ENCODE peak calls at places on chromosomes 13 and 19, in six cellular contexts. One of them, this sample, is unnamed.

GRCh38 chr19:35037716-35038622 is 3.6 kb upstream of the HPN start:
- DNase-seq in upper lobe of right lung: no peak
- DNase-seq in T-helper 2 cell: no peak
- DNase-seq in hepatic stellate cell: peak; percentile 62
- DNase-seq in gastrocnemius medialis: peak; percentile 92
- DNase-seq in posterior cingulate gyrus: no peak
- DNase-seq in this sample: no peak

GRCh38 chr19:13396256-13397080 is 109.8 kb downstream of the CACNA1A start:
- DNase-seq in hepatic stellate cell: peak; percentile 35
- DNase-seq in posterior cingulate gyrus: peak; percentile 81
- DNase-seq in upper lobe of right lung: no peak
- DNase-seq in T-helper 2 cell: no peak
- DNase-seq in gastrocnemius medialis: no peak
- DNase-seq in this sample: peak; percentile 93

GRCh38 chr13:110396913-110397379 is 89.9 kb downstream of the COL4A2 start:
- DNase-seq in hepatic stellate cell: peak; percentile 71
- DNase-seq in posterior cingulate gyrus: no peak
- DNase-seq in upper lobe of right lung: no peak
- DNase-seq in gastrocnemius medialis: peak; percentile 89
- DNase-seq in T-helper 2 cell: no peak
- DNase-seq in this sample: peak; percentile 100

GRCh38 chr19:46998445-46999142 is 21.0 kb upstream of the NPAS1 start:
- DNase-seq in upper lobe of right lung: no peak
- DNase-seq in gastrocnemius medialis: no peak
- DNase-seq in hepatic stellate cell: no peak
- DNase-seq in posterior cingulate gyrus: peak; percentile 95
- DNase-seq in T-helper 2 cell: no peak
- DNase-seq in this sample: no peak

GRCh38 chr19:1409204-1410005 is 2.0 kb downstream of the DAZAP1 start:
- DNase-seq in gastrocnemius medialis: peak; percentile 44
- DNase-seq in hepatic stellate cell: no peak
- DNase-seq in T-helper 2 cell: no peak
- DNase-seq in posterior cingulate gyrus: peak; percentile 74
- DNase-seq in upper lobe of right lung: peak; percentile 75
- DNase-seq in this sample: no peak

GRCh38 chr19:3112375-3113099 is 18.4 kb downstream of the GNA11 start:
- DNase-seq in hepatic stellate cell: no peak
- DNase-seq in T-helper 2 cell: no peak
- DNase-seq in posterior cingulate gyrus: no peak
- DNase-seq in upper lobe of right lung: no peak
- DNase-seq in gastrocnemius medialis: no peak
- DNase-seq in this sample: no peak

GRCh38 chr13:47897411-47898050 is 103.5 kb downstream of the SUCLA2 start:
- DNase-seq in T-helper 2 cell: no peak
- DNase-seq in posterior cingulate gyrus: peak; percentile 87
- DNase-seq in upper lobe of right lung: no peak
- DNase-seq in gastrocnemius medialis: no peak
- DNase-seq in hepatic stellate cell: no peak
- DNase-seq in this sample: no peak

GRCh38 chr13:73254827-73255226 is 196.0 kb downstream of the KLF5 start:
- DNase-seq in upper lobe of right lung: no peak
- DNase-seq in gastrocnemius medialis: no peak
- DNase-seq in posterior cingulate gyrus: no peak
- DNase-seq in hepatic stellate cell: no peak
- DNase-seq in T-helper 2 cell: no peak
- DNase-seq in this sample: no peak

GRCh38 chr13:41004875-41005693 is 14.0 kb downstream of the ELF1 start:
- DNase-seq in upper lobe of right lung: no peak
- DNase-seq in hepatic stellate cell: no peak
- DNase-seq in posterior cingulate gyrus: no peak
- DNase-seq in T-helper 2 cell: no peak
- DNase-seq in gastrocnemius medialis: no peak
- DNase-seq in this sample: no peak

This sample was measured in stromal cell of bone marrow.